ENCODE peak calls at places on chromosomes 2 and 18, in ten cellular contexts. One of them, this sample, is unnamed.
A peak's percentile ranks its signal among the peaks of the same experiment; 100 is the strongest.

GRCh38 chr2:38174646-38175096 is 98.7 kb upstream of the CYP1B1 start:
- DNase-seq in LoVo: no peak
- DNase-seq in breast epithelium: peak; percentile 48
- DNase-seq in nucleus accumbens: no peak
- DNase-seq in body of pancreas: no peak
- DNase-seq in GM04504: peak; percentile 94
- DNase-seq in HTR-8/SVneo: no peak
- DNase-seq in neural progenitor cell: no peak
- DNase-seq in kidney glomerular epithelial cell: peak; percentile 96
- DNase-seq in NCI-H146: no peak
- DNase-seq in this sample: peak; percentile 99

GRCh38 chr2:227057060-227057459 is 106.9 kb downstream of the COL4A4 start:
- DNase-seq in LoVo: no peak
- DNase-seq in breast epithelium: no peak
- DNase-seq in nucleus accumbens: no peak
- DNase-seq in body of pancreas: no peak
- DNase-seq in GM04504: no peak
- DNase-seq in HTR-8/SVneo: no peak
- DNase-seq in neural progenitor cell: no peak
- DNase-seq in kidney glomerular epithelial cell: no peak
- DNase-seq in NCI-H146: no peak
- DNase-seq in this sample: no peak

GRCh38 chr2:207115715-207116364 is 49.9 kb downstream of the KLF7 start:
- DNase-seq in LoVo: no peak
- DNase-seq in breast epithelium: no peak
- DNase-seq in nucleus accumbens: no peak
- DNase-seq in body of pancreas: no peak
- DNase-seq in GM04504: peak; percentile 14
- DNase-seq in HTR-8/SVneo: no peak
- DNase-seq in neural progenitor cell: peak; percentile 42
- DNase-seq in kidney glomerular epithelial cell: no peak
- DNase-seq in NCI-H146: no peak
- DNase-seq in this sample: no peak

GRCh38 chr2:160303527-160303926 is 103.5 kb upstream of the ITGB6 start:
- DNase-seq in LoVo: no peak
- DNase-seq in breast epithelium: no peak
- DNase-seq in nucleus accumbens: no peak
- DNase-seq in body of pancreas: no peak
- DNase-seq in GM04504: no peak
- DNase-seq in HTR-8/SVneo: no peak
- DNase-seq in neural progenitor cell: no peak
- DNase-seq in kidney glomerular epithelial cell: no peak
- DNase-seq in NCI-H146: no peak
- DNase-seq in this sample: no peak

GRCh38 chr2:230915297-230915696 is 9.7 kb downstream of the GPR55 start:
- DNase-seq in LoVo: no peak
- DNase-seq in breast epithelium: no peak
- DNase-seq in nucleus accumbens: no peak
- DNase-seq in body of pancreas: no peak
- DNase-seq in GM04504: no peak
- DNase-seq in HTR-8/SVneo: no peak
- DNase-seq in neural progenitor cell: no peak
- DNase-seq in kidney glomerular epithelial cell: no peak
- DNase-seq in NCI-H146: no peak
- DNase-seq in this sample: no peak

GRCh38 chr2:239821694-239822075 is 203.5 kb downstream of the NDUFA10 start:
- DNase-seq in LoVo: no peak
- DNase-seq in breast epithelium: no peak
- DNase-seq in nucleus accumbens: no peak
- DNase-seq in body of pancreas: no peak
- DNase-seq in GM04504: no peak
- DNase-seq in HTR-8/SVneo: no peak
- DNase-seq in neural progenitor cell: no peak
- DNase-seq in kidney glomerular epithelial cell: no peak
- DNase-seq in NCI-H146: no peak
- DNase-seq in this sample: no peak

GRCh38 chr2:213429516-213429915 is 145.3 kb downstream of the SPAG16 start:
- DNase-seq in LoVo: no peak
- DNase-seq in breast epithelium: no peak
- DNase-seq in nucleus accumbens: no peak
- DNase-seq in body of pancreas: no peak
- DNase-seq in GM04504: no peak
- DNase-seq in HTR-8/SVneo: no peak
- DNase-seq in neural progenitor cell: no peak
- DNase-seq in kidney glomerular epithelial cell: no peak
- DNase-seq in NCI-H146: no peak
- DNase-seq in this sample: peak; percentile 13

GRCh38 chr2:178413472-178414265 is 37.3 kb downstream of the PRKRA start:
- DNase-seq in LoVo: peak; percentile 73
- DNase-seq in breast epithelium: peak; percentile 30
- DNase-seq in nucleus accumbens: no peak
- DNase-seq in body of pancreas: peak; percentile 71
- DNase-seq in GM04504: peak; percentile 42
- DNase-seq in HTR-8/SVneo: peak; percentile 61
- DNase-seq in neural progenitor cell: peak; percentile 89
- DNase-seq in kidney glomerular epithelial cell: peak; percentile 86
- DNase-seq in NCI-H146: peak; percentile 78
- DNase-seq in this sample: peak; percentile 23

GRCh38 chr2:233855345-233855744 is 1.0 kb upstream of the HJURP start:
- DNase-seq in LoVo: no peak
- DNase-seq in breast epithelium: no peak
- DNase-seq in nucleus accumbens: no peak
- DNase-seq in body of pancreas: no peak
- DNase-seq in GM04504: no peak
- DNase-seq in HTR-8/SVneo: no peak
- DNase-seq in neural progenitor cell: no peak
- DNase-seq in kidney glomerular epithelial cell: no peak
- DNase-seq in NCI-H146: no peak
- DNase-seq in this sample: no peak

GRCh38 chr2:148990968-148991367 is 47.5 kb upstream of the LYPD6B start:
- DNase-seq in LoVo: no peak
- DNase-seq in breast epithelium: no peak
- DNase-seq in nucleus accumbens: no peak
- DNase-seq in body of pancreas: no peak
- DNase-seq in GM04504: no peak
- DNase-seq in HTR-8/SVneo: no peak
- DNase-seq in neural progenitor cell: no peak
- DNase-seq in kidney glomerular epithelial cell: no peak
- DNase-seq in NCI-H146: peak; percentile 69
- DNase-seq in this sample: no peak

GRCh38 chr2:86254576-86255538 is 55.6 kb downstream of the MRPL35 start:
- DNase-seq in LoVo: no peak
- DNase-seq in breast epithelium: peak; percentile 69
- DNase-seq in nucleus accumbens: no peak
- DNase-seq in body of pancreas: peak; percentile 19
- DNase-seq in GM04504: no peak
- DNase-seq in HTR-8/SVneo: no peak
- DNase-seq in neural progenitor cell: no peak
- DNase-seq in kidney glomerular epithelial cell: no peak
- DNase-seq in NCI-H146: peak; percentile 80
- DNase-seq in this sample: no peak

GRCh38 chr2:179349670-179350303 is 85.2 kb upstream of the SESTD1 start:
- DNase-seq in LoVo: no peak
- DNase-seq in breast epithelium: no peak
- DNase-seq in nucleus accumbens: no peak
- DNase-seq in body of pancreas: no peak
- DNase-seq in GM04504: no peak
- DNase-seq in HTR-8/SVneo: no peak
- DNase-seq in neural progenitor cell: no peak
- DNase-seq in kidney glomerular epithelial cell: no peak
- DNase-seq in NCI-H146: no peak
- DNase-seq in this sample: no peak

GRCh38 chr2:157053876-157054275 is 203.6 kb upstream of the GALNT5 start:
- DNase-seq in LoVo: no peak
- DNase-seq in breast epithelium: no peak
- DNase-seq in nucleus accumbens: no peak
- DNase-seq in body of pancreas: no peak
- DNase-seq in GM04504: no peak
- DNase-seq in HTR-8/SVneo: no peak
- DNase-seq in neural progenitor cell: no peak
- DNase-seq in kidney glomerular epithelial cell: no peak
- DNase-seq in NCI-H146: no peak
- DNase-seq in this sample: no peak

GRCh38 chr2:215410932-215411285 is 25.0 kb downstream of the FN1 start:
- DNase-seq in LoVo: peak; percentile 61
- DNase-seq in breast epithelium: no peak
- DNase-seq in nucleus accumbens: no peak
- DNase-seq in body of pancreas: no peak
- DNase-seq in GM04504: peak; percentile 83
- DNase-seq in HTR-8/SVneo: peak; percentile 72
- DNase-seq in neural progenitor cell: no peak
- DNase-seq in kidney glomerular epithelial cell: peak; percentile 82
- DNase-seq in NCI-H146: no peak
- DNase-seq in this sample: peak; percentile 50

GRCh38 chr2:72934683-72935610 is 17.6 kb downstream of the EMX1 start:
- DNase-seq in LoVo: no peak
- DNase-seq in breast epithelium: no peak
- DNase-seq in nucleus accumbens: no peak
- DNase-seq in body of pancreas: peak; percentile 45
- DNase-seq in GM04504: no peak
- DNase-seq in HTR-8/SVneo: no peak
- DNase-seq in neural progenitor cell: peak; percentile 65
- DNase-seq in kidney glomerular epithelial cell: no peak
- DNase-seq in NCI-H146: peak; percentile 56
- DNase-seq in this sample: no peak

GRCh38 chr2:135945521-135945920 is 39.9 kb downstream of the DARS1 start:
- DNase-seq in LoVo: no peak
- DNase-seq in breast epithelium: no peak
- DNase-seq in nucleus accumbens: no peak
- DNase-seq in body of pancreas: no peak
- DNase-seq in GM04504: no peak
- DNase-seq in HTR-8/SVneo: no peak
- DNase-seq in neural progenitor cell: no peak
- DNase-seq in kidney glomerular epithelial cell: peak; percentile 33
- DNase-seq in NCI-H146: no peak
- DNase-seq in this sample: peak; percentile 36

GRCh38 chr2:20439193-20439475 is 7.7 kb upstream of the RHOB start:
- DNase-seq in LoVo: peak; percentile 37
- DNase-seq in breast epithelium: no peak
- DNase-seq in nucleus accumbens: no peak
- DNase-seq in body of pancreas: peak; percentile 50
- DNase-seq in GM04504: no peak
- DNase-seq in HTR-8/SVneo: no peak
- DNase-seq in neural progenitor cell: no peak
- DNase-seq in kidney glomerular epithelial cell: peak; percentile 42
- DNase-seq in NCI-H146: no peak
- DNase-seq in this sample: no peak

GRCh38 chr18:50127516-50128229 is 67.3 kb downstream of the MYO5B start:
- DNase-seq in LoVo: peak; percentile 76
- DNase-seq in breast epithelium: no peak
- DNase-seq in nucleus accumbens: no peak
- DNase-seq in body of pancreas: no peak
- DNase-seq in GM04504: no peak
- DNase-seq in HTR-8/SVneo: no peak
- DNase-seq in neural progenitor cell: no peak
- DNase-seq in kidney glomerular epithelial cell: no peak
- DNase-seq in NCI-H146: no peak
- DNase-seq in this sample: no peak

GRCh38 chr2:37916512-37917082 is 8.5 kb upstream of the RMDN2 start:
- DNase-seq in LoVo: peak; percentile 30
- DNase-seq in breast epithelium: peak; percentile 85
- DNase-seq in nucleus accumbens: no peak
- DNase-seq in body of pancreas: peak; percentile 16
- DNase-seq in GM04504: peak; percentile 97
- DNase-seq in HTR-8/SVneo: no peak
- DNase-seq in neural progenitor cell: no peak
- DNase-seq in kidney glomerular epithelial cell: peak; percentile 11
- DNase-seq in NCI-H146: no peak
- DNase-seq in this sample: peak; percentile 69

GRCh38 chr2:168649105-168649504 is 153.3 kb upstream of the NOSTRIN start:
- DNase-seq in LoVo: no peak
- DNase-seq in breast epithelium: no peak
- DNase-seq in nucleus accumbens: no peak
- DNase-seq in body of pancreas: no peak
- DNase-seq in GM04504: no peak
- DNase-seq in HTR-8/SVneo: no peak
- DNase-seq in neural progenitor cell: no peak
- DNase-seq in kidney glomerular epithelial cell: no peak
- DNase-seq in NCI-H146: no peak
- DNase-seq in this sample: no peak

GRCh38 chr18:24491882-24492281 is 31.4 kb downstream of the HRH4 start:
- DNase-seq in LoVo: no peak
- DNase-seq in breast epithelium: no peak
- DNase-seq in nucleus accumbens: no peak
- DNase-seq in body of pancreas: no peak
- DNase-seq in GM04504: no peak
- DNase-seq in HTR-8/SVneo: no peak
- DNase-seq in neural progenitor cell: no peak
- DNase-seq in kidney glomerular epithelial cell: no peak
- DNase-seq in NCI-H146: peak; percentile 46
- DNase-seq in this sample: no peak

GRCh38 chr18:61551586-61551985 is 218.4 kb downstream of the CDH20 start:
- DNase-seq in LoVo: peak; percentile 74
- DNase-seq in breast epithelium: peak; percentile 28
- DNase-seq in nucleus accumbens: no peak
- DNase-seq in body of pancreas: no peak
- DNase-seq in GM04504: peak; percentile 58
- DNase-seq in HTR-8/SVneo: peak; percentile 61
- DNase-seq in neural progenitor cell: peak; percentile 81
- DNase-seq in kidney glomerular epithelial cell: peak; percentile 64
- DNase-seq in NCI-H146: peak; percentile 75
- DNase-seq in this sample: peak; percentile 55

GRCh38 chr2:54909006-54909405 is 141.2 kb downstream of the RTN4 start:
- DNase-seq in LoVo: no peak
- DNase-seq in breast epithelium: no peak
- DNase-seq in nucleus accumbens: no peak
- DNase-seq in body of pancreas: no peak
- DNase-seq in GM04504: no peak
- DNase-seq in HTR-8/SVneo: no peak
- DNase-seq in neural progenitor cell: no peak
- DNase-seq in kidney glomerular epithelial cell: no peak
- DNase-seq in NCI-H146: no peak
- DNase-seq in this sample: no peak

GRCh38 chr18:79395308-79395640 is 456 bp upstream of the NFATC1 start:
- DNase-seq in LoVo: no peak
- DNase-seq in breast epithelium: no peak
- DNase-seq in nucleus accumbens: no peak
- DNase-seq in body of pancreas: no peak
- DNase-seq in GM04504: no peak
- DNase-seq in HTR-8/SVneo: no peak
- DNase-seq in neural progenitor cell: peak; percentile 33
- DNase-seq in kidney glomerular epithelial cell: no peak
- DNase-seq in NCI-H146: peak; percentile 66
- DNase-seq in this sample: no peak

GRCh38 chr2:120371969-120372625 is 26.2 kb downstream of the INHBB start:
- DNase-seq in LoVo: no peak
- DNase-seq in breast epithelium: no peak
- DNase-seq in nucleus accumbens: no peak
- DNase-seq in body of pancreas: no peak
- DNase-seq in GM04504: no peak
- DNase-seq in HTR-8/SVneo: no peak
- DNase-seq in neural progenitor cell: no peak
- DNase-seq in kidney glomerular epithelial cell: no peak
- DNase-seq in NCI-H146: no peak
- DNase-seq in this sample: no peak

GRCh38 chr2:148273158-148273691 is 252.3 kb downstream of the MBD5 start:
- DNase-seq in LoVo: no peak
- DNase-seq in breast epithelium: no peak
- DNase-seq in nucleus accumbens: no peak
- DNase-seq in body of pancreas: no peak
- DNase-seq in GM04504: peak; percentile 15
- DNase-seq in HTR-8/SVneo: no peak
- DNase-seq in neural progenitor cell: no peak
- DNase-seq in kidney glomerular epithelial cell: peak; percentile 100
- DNase-seq in NCI-H146: no peak
- DNase-seq in this sample: peak; percentile 91

GRCh38 chr2:127362971-127363370 is 24.8 kb downstream of the MAP3K2 start:
- DNase-seq in LoVo: no peak
- DNase-seq in breast epithelium: no peak
- DNase-seq in nucleus accumbens: no peak
- DNase-seq in body of pancreas: no peak
- DNase-seq in GM04504: no peak
- DNase-seq in HTR-8/SVneo: no peak
- DNase-seq in neural progenitor cell: no peak
- DNase-seq in kidney glomerular epithelial cell: peak; percentile 28
- DNase-seq in NCI-H146: no peak
- DNase-seq in this sample: no peak

GRCh38 chr2:11071207-11071606 is 84.1 kb upstream of the SLC66A3 start:
- DNase-seq in LoVo: no peak
- DNase-seq in breast epithelium: no peak
- DNase-seq in nucleus accumbens: no peak
- DNase-seq in body of pancreas: no peak
- DNase-seq in GM04504: no peak
- DNase-seq in HTR-8/SVneo: no peak
- DNase-seq in neural progenitor cell: no peak
- DNase-seq in kidney glomerular epithelial cell: no peak
- DNase-seq in NCI-H146: peak; percentile 21
- DNase-seq in this sample: no peak

This sample was measured in epithelial cell of proximal tubule.